ENCODE peak calls at places on chromosomes 11 and 22, in six cellular contexts. K is activated CD8-positive, alpha-beta memory T cell treated with anti-CD3 and anti-CD28 coated beads, Interleukin-2, amount 10 ng/mL, durations not matched to agents 7 days and 5 days; Q is mesothelial cell of epicardium; N is effector memory CD4-positive, alpha-beta T cell; L is activated CD4-positive, alpha-beta T cell treated with anti-CD3 and anti-CD28 coated beads for 48 hours; A is HT-29. Y is an unnamed sample.

GRCh38 chr11:70524096-70524922 is 126.0 kb downstream of the CTTN start:
- DNase-seq in K (no peak), Q (no peak), N (no peak), L (no peak), A (no peak), Y (no peak)

GRCh38 chr22:39990688-39991087 is 4.1 kb upstream of the FAM83F start:
- DNase-seq in K (no peak), Q (no peak), N (no peak), L (no peak), A (no peak), Y (no peak)

GRCh38 chr11:67504023-67504949 is 877 bp downstream of the PITPNM1 start:
- DNase-seq in K (peak; percentile 58), Q (peak; percentile 49), N (peak; percentile 34), L (peak; percentile 40), A (peak; percentile 21), Y (no peak)

GRCh38 chr11:117228091-117228490 is 3.8 kb downstream of the PCSK7 start:
- DNase-seq in K (no peak), Q (no peak), N (no peak), L (no peak), A (no peak), Y (no peak)

GRCh38 chr11:134074766-134075165 is 5.9 kb downstream of the JAM3 start:
- DNase-seq in K (no peak), Q (no peak), N (no peak), L (no peak), A (no peak), Y (no peak)

GRCh38 chr11:125892071-125892470 is 4.6 kb downstream of the HYLS1 start:
- DNase-seq in K (no peak), Q (no peak), N (no peak), L (no peak), A (no peak), Y (no peak)

GRCh38 chr11:134289789-134290188 is 13.6 kb downstream of the GLB1L3 start:
- DNase-seq in K (peak; percentile 23), Q (no peak), N (no peak), L (no peak), A (no peak), Y (no peak)

GRCh38 chr11:105000167-105000566 is 22.8 kb downstream of the CASP5 start:
- DNase-seq in K (no peak), Q (no peak), N (no peak), L (peak; percentile 24), A (peak; percentile 56), Y (no peak)

GRCh38 chr22:45645526-45646414 is 25.9 kb upstream of the ATXN10 start:
- DNase-seq in K (peak; percentile 81), Q (peak; percentile 92), N (peak; percentile 47), L (peak; percentile 86), A (peak; percentile 70), Y (peak; percentile 60)

GRCh38 chr22:32469799-32470212 is 4.8 kb upstream of the FBXO7 start:
- DNase-seq in K (no peak), Q (no peak), N (no peak), L (peak; percentile 9), A (no peak), Y (no peak)

GRCh38 chr11:14643697-14644395 is at the start of gene PDE3B:
- DNase-seq in K (peak; percentile 91), Q (peak; percentile 76), N (peak; percentile 48), L (peak; percentile 86), A (peak; percentile 94), Y (peak; percentile 68)

GRCh38 chr11:63682045-63682915 is 980 bp downstream of the RTN3 start:
- DNase-seq in K (no peak), Q (no peak), N (no peak), L (peak; percentile 24), A (peak; percentile 75), Y (no peak)

GRCh38 chr11:60899021-60899936 is 7.1 kb downstream of the PRPF19 start:
- DNase-seq in K (no peak), Q (no peak), N (no peak), L (peak; percentile 40), A (peak; percentile 86), Y (no peak)

GRCh38 chr22:36902143-36902911 is 11.1 kb upstream of the CSF2RB start:
- DNase-seq in K (no peak), Q (no peak), N (no peak), L (no peak), A (no peak), Y (no peak)

GRCh38 chr11:24716403-24716802 is 219.6 kb downstream of the LUZP2 start:
- DNase-seq in K (no peak), Q (no peak), N (no peak), L (no peak), A (no peak), Y (no peak)

GRCh38 chr11:61815790-61816735 is 740 bp downstream of the FADS1 start:
- DNase-seq in K (peak; percentile 80), Q (peak; percentile 67), N (peak; percentile 59), L (peak; percentile 75), A (no peak), Y (peak; percentile 39)

GRCh38 chr22:48576333-48577013 is 1251.2 kb downstream of the BRD1 start:
- DNase-seq in K (no peak), Q (peak; percentile 74), N (no peak), L (peak; percentile 25), A (no peak), Y (no peak)

Y was measured in activated T-helper 1 cell treated with Interleukin-2 at 50 U/mL for 16 hours.